ENCODE peak calls at places on chromosomes 3 and 15, in four cellular contexts. One of them, this sample, is unnamed.

GRCh38 chr3:71092665-71093064 is 490.9 kb downstream of the FOXP1 start:
- DNase-seq in stimulated activated CD4-positive, alpha-beta T cell treated with anti-CD3 and anti-CD28 coated beads, Interleukin-4, amount 100 ng/mL, for 24 hours: no peak
- DNase-seq in SIG-M5: no peak
- DNase-seq in M059J: no peak
- DNase-seq in this sample: no peak

GRCh38 chr15:39456582-39457330 is 124.1 kb upstream of the THBS1 start:
- DNase-seq in stimulated activated CD4-positive, alpha-beta T cell treated with anti-CD3 and anti-CD28 coated beads, Interleukin-4, amount 100 ng/mL, for 24 hours: no peak
- DNase-seq in SIG-M5: no peak
- DNase-seq in M059J: no peak
- DNase-seq in this sample: no peak

GRCh38 chr15:66323312-66323928 is 30.1 kb downstream of the DIS3L start:
- DNase-seq in stimulated activated CD4-positive, alpha-beta T cell treated with anti-CD3 and anti-CD28 coated beads, Interleukin-4, amount 100 ng/mL, for 24 hours: no peak
- DNase-seq in SIG-M5: no peak
- DNase-seq in M059J: no peak
- DNase-seq in this sample: no peak

GRCh38 chr3:103421460-103421859 is 986.6 kb downstream of the ZPLD1 start:
- DNase-seq in stimulated activated CD4-positive, alpha-beta T cell treated with anti-CD3 and anti-CD28 coated beads, Interleukin-4, amount 100 ng/mL, for 24 hours: no peak
- DNase-seq in SIG-M5: no peak
- DNase-seq in M059J: no peak
- DNase-seq in this sample: no peak

GRCh38 chr3:109943181-109943580 is 605.8 kb upstream of the DPPA4 start:
- DNase-seq in stimulated activated CD4-positive, alpha-beta T cell treated with anti-CD3 and anti-CD28 coated beads, Interleukin-4, amount 100 ng/mL, for 24 hours: no peak
- DNase-seq in SIG-M5: no peak
- DNase-seq in M059J: no peak
- DNase-seq in this sample: no peak

GRCh38 chr3:46386206-46386605 is 15.5 kb downstream of the CCR5 start:
- DNase-seq in stimulated activated CD4-positive, alpha-beta T cell treated with anti-CD3 and anti-CD28 coated beads, Interleukin-4, amount 100 ng/mL, for 24 hours: no peak
- DNase-seq in SIG-M5: no peak
- DNase-seq in M059J: peak
- DNase-seq in this sample: peak

GRCh38 chr15:63823253-63823844 is 10.4 kb downstream of the HERC1 start:
- DNase-seq in stimulated activated CD4-positive, alpha-beta T cell treated with anti-CD3 and anti-CD28 coated beads, Interleukin-4, amount 100 ng/mL, for 24 hours: no peak
- DNase-seq in SIG-M5: no peak
- DNase-seq in M059J: no peak
- DNase-seq in this sample: no peak

GRCh38 chr3:8900065-8900464 is 63.2 kb downstream of the RAD18 start:
- DNase-seq in stimulated activated CD4-positive, alpha-beta T cell treated with anti-CD3 and anti-CD28 coated beads, Interleukin-4, amount 100 ng/mL, for 24 hours: no peak
- DNase-seq in SIG-M5: no peak
- DNase-seq in M059J: peak
- DNase-seq in this sample: no peak

GRCh38 chr15:74773731-74774252 is 8.1 kb upstream of the CSK start:
- DNase-seq in stimulated activated CD4-positive, alpha-beta T cell treated with anti-CD3 and anti-CD28 coated beads, Interleukin-4, amount 100 ng/mL, for 24 hours: no peak
- DNase-seq in SIG-M5: no peak
- DNase-seq in M059J: no peak
- DNase-seq in this sample: no peak

GRCh38 chr3:67647390-67647878 is 7.0 kb downstream of the SUCLG2 start:
- DNase-seq in stimulated activated CD4-positive, alpha-beta T cell treated with anti-CD3 and anti-CD28 coated beads, Interleukin-4, amount 100 ng/mL, for 24 hours: no peak
- DNase-seq in SIG-M5: no peak
- DNase-seq in M059J: peak
- DNase-seq in this sample: peak

GRCh38 chr15:39313881-39314280 is 267.0 kb upstream of the THBS1 start:
- DNase-seq in stimulated activated CD4-positive, alpha-beta T cell treated with anti-CD3 and anti-CD28 coated beads, Interleukin-4, amount 100 ng/mL, for 24 hours: no peak
- DNase-seq in SIG-M5: no peak
- DNase-seq in M059J: no peak
- DNase-seq in this sample: no peak

GRCh38 chr3:107208796-107209195 is 168.4 kb upstream of the CCDC54 start:
- DNase-seq in stimulated activated CD4-positive, alpha-beta T cell treated with anti-CD3 and anti-CD28 coated beads, Interleukin-4, amount 100 ng/mL, for 24 hours: no peak
- DNase-seq in SIG-M5: no peak
- DNase-seq in M059J: peak
- DNase-seq in this sample: peak

GRCh38 chr3:124033360-124034015 is 41.6 kb upstream of the ROPN1 start:
- DNase-seq in stimulated activated CD4-positive, alpha-beta T cell treated with anti-CD3 and anti-CD28 coated beads, Interleukin-4, amount 100 ng/mL, for 24 hours: no peak
- DNase-seq in SIG-M5: no peak
- DNase-seq in M059J: peak
- DNase-seq in this sample: no peak

GRCh38 chr3:82637574-82637973 is 876.1 kb upstream of the GBE1 start:
- DNase-seq in stimulated activated CD4-positive, alpha-beta T cell treated with anti-CD3 and anti-CD28 coated beads, Interleukin-4, amount 100 ng/mL, for 24 hours: no peak
- DNase-seq in SIG-M5: no peak
- DNase-seq in M059J: no peak
- DNase-seq in this sample: no peak

GRCh38 chr3:61807865-61808276 is 246.5 kb downstream of the PTPRG start:
- DNase-seq in stimulated activated CD4-positive, alpha-beta T cell treated with anti-CD3 and anti-CD28 coated beads, Interleukin-4, amount 100 ng/mL, for 24 hours: no peak
- DNase-seq in SIG-M5: no peak
- DNase-seq in M059J: no peak
- DNase-seq in this sample: no peak

GRCh38 chr15:44215594-44215993 is 20.5 kb upstream of the FRMD5 start:
- DNase-seq in stimulated activated CD4-positive, alpha-beta T cell treated with anti-CD3 and anti-CD28 coated beads, Interleukin-4, amount 100 ng/mL, for 24 hours: no peak
- DNase-seq in SIG-M5: no peak
- DNase-seq in M059J: peak
- DNase-seq in this sample: peak

GRCh38 chr15:43165801-43166325 is 19.3 kb upstream of the CCNDBP1 start:
- DNase-seq in stimulated activated CD4-positive, alpha-beta T cell treated with anti-CD3 and anti-CD28 coated beads, Interleukin-4, amount 100 ng/mL, for 24 hours: no peak
- DNase-seq in SIG-M5: no peak
- DNase-seq in M059J: no peak
- DNase-seq in this sample: no peak

GRCh38 chr3:81839504-81840094 is 78.2 kb upstream of the GBE1 start:
- DNase-seq in stimulated activated CD4-positive, alpha-beta T cell treated with anti-CD3 and anti-CD28 coated beads, Interleukin-4, amount 100 ng/mL, for 24 hours: no peak
- DNase-seq in SIG-M5: no peak
- DNase-seq in M059J: no peak
- DNase-seq in this sample: no peak

GRCh38 chr15:39788108-39788507 is 5.5 kb upstream of the FSIP1 start:
- DNase-seq in stimulated activated CD4-positive, alpha-beta T cell treated with anti-CD3 and anti-CD28 coated beads, Interleukin-4, amount 100 ng/mL, for 24 hours: no peak
- DNase-seq in SIG-M5: no peak
- DNase-seq in M059J: peak
- DNase-seq in this sample: peak

GRCh38 chr3:25428003-25428861 is at the start of gene RARB:
- DNase-seq in stimulated activated CD4-positive, alpha-beta T cell treated with anti-CD3 and anti-CD28 coated beads, Interleukin-4, amount 100 ng/mL, for 24 hours: no peak
- DNase-seq in SIG-M5: peak
- DNase-seq in M059J: peak
- DNase-seq in this sample: peak

GRCh38 chr3:108088146-108088545 is 2.7 kb downstream of the CD47 start:
- DNase-seq in stimulated activated CD4-positive, alpha-beta T cell treated with anti-CD3 and anti-CD28 coated beads, Interleukin-4, amount 100 ng/mL, for 24 hours: no peak
- DNase-seq in SIG-M5: no peak
- DNase-seq in M059J: no peak
- DNase-seq in this sample: peak

GRCh38 chr3:172651936-172652595 is 58.8 kb downstream of the NCEH1 start:
- DNase-seq in stimulated activated CD4-positive, alpha-beta T cell treated with anti-CD3 and anti-CD28 coated beads, Interleukin-4, amount 100 ng/mL, for 24 hours: no peak
- DNase-seq in SIG-M5: no peak
- DNase-seq in M059J: peak
- DNase-seq in this sample: no peak

GRCh38 chr15:59028387-59028955 is 41.0 kb downstream of the RNF111 start:
- DNase-seq in stimulated activated CD4-positive, alpha-beta T cell treated with anti-CD3 and anti-CD28 coated beads, Interleukin-4, amount 100 ng/mL, for 24 hours: no peak
- DNase-seq in SIG-M5: no peak
- DNase-seq in M059J: no peak
- DNase-seq in this sample: no peak

GRCh38 chr3:30435950-30436349 is 170.5 kb upstream of the TGFBR2 start:
- DNase-seq in stimulated activated CD4-positive, alpha-beta T cell treated with anti-CD3 and anti-CD28 coated beads, Interleukin-4, amount 100 ng/mL, for 24 hours: no peak
- DNase-seq in SIG-M5: no peak
- DNase-seq in M059J: no peak
- DNase-seq in this sample: no peak

GRCh38 chr15:64699767-64700388 is 75.5 kb downstream of the RBPMS2 start:
- DNase-seq in stimulated activated CD4-positive, alpha-beta T cell treated with anti-CD3 and anti-CD28 coated beads, Interleukin-4, amount 100 ng/mL, for 24 hours: no peak
- DNase-seq in SIG-M5: no peak
- DNase-seq in M059J: peak
- DNase-seq in this sample: peak

GRCh38 chr3:147369671-147370123 is 36.6 kb downstream of the ZIC4 start:
- DNase-seq in stimulated activated CD4-positive, alpha-beta T cell treated with anti-CD3 and anti-CD28 coated beads, Interleukin-4, amount 100 ng/mL, for 24 hours: no peak
- DNase-seq in SIG-M5: no peak
- DNase-seq in M059J: no peak
- DNase-seq in this sample: no peak

GRCh38 chr3:151439652-151440125 is 21.2 kb downstream of the IGSF10 start:
- DNase-seq in stimulated activated CD4-positive, alpha-beta T cell treated with anti-CD3 and anti-CD28 coated beads, Interleukin-4, amount 100 ng/mL, for 24 hours: no peak
- DNase-seq in SIG-M5: peak
- DNase-seq in M059J: peak
- DNase-seq in this sample: peak

This sample was measured in endothelial cell of umbilical vein.